ENCODE peak calls at places on chromosomes 6 and 20, in seven cellular contexts. One of them, this sample, is unnamed.

GRCh38 chr6:125190667-125191066 is 37.1 kb downstream of the TPD52L1 start:
- DNase-seq in D721Med: no peak
- DNase-seq in cardiac fibroblast: no peak
- DNase-seq in foreskin keratinocyte: no peak
- DNase-seq in lung: no peak
- DNase-seq in fibroblast of lung: no peak
- DNase-seq in AG04449: no peak
- DNase-seq in this sample: no peak

GRCh38 chr6:136609878-136610706 is 59.9 kb upstream of the MAP7 start:
- DNase-seq in D721Med: no peak
- DNase-seq in cardiac fibroblast: peak
- DNase-seq in foreskin keratinocyte: peak
- DNase-seq in lung: peak
- DNase-seq in fibroblast of lung: peak
- DNase-seq in AG04449: peak
- DNase-seq in this sample: peak

GRCh38 chr6:136613477-136613876 is 63.3 kb upstream of the MAP7 start:
- DNase-seq in D721Med: no peak
- DNase-seq in cardiac fibroblast: no peak
- DNase-seq in foreskin keratinocyte: no peak
- DNase-seq in lung: no peak
- DNase-seq in fibroblast of lung: no peak
- DNase-seq in AG04449: peak
- DNase-seq in this sample: no peak

GRCh38 chr6:21371676-21372161 is 221.8 kb upstream of the SOX4 start:
- DNase-seq in D721Med: no peak
- DNase-seq in cardiac fibroblast: peak
- DNase-seq in foreskin keratinocyte: peak
- DNase-seq in lung: peak
- DNase-seq in fibroblast of lung: peak
- DNase-seq in AG04449: no peak
- DNase-seq in this sample: peak

GRCh38 chr6:19838442-19839236 is 1.5 kb downstream of the ID4 start:
- DNase-seq in D721Med: no peak
- DNase-seq in cardiac fibroblast: peak
- DNase-seq in foreskin keratinocyte: no peak
- DNase-seq in lung: peak
- DNase-seq in fibroblast of lung: peak
- DNase-seq in AG04449: no peak
- DNase-seq in this sample: no peak

GRCh38 chr6:101663099-101663498 is 269.6 kb downstream of the GRIK2 start:
- DNase-seq in D721Med: no peak
- DNase-seq in cardiac fibroblast: no peak
- DNase-seq in foreskin keratinocyte: no peak
- DNase-seq in lung: no peak
- DNase-seq in fibroblast of lung: no peak
- DNase-seq in AG04449: no peak
- DNase-seq in this sample: no peak

GRCh38 chr6:150932976-150933375 is 67.5 kb downstream of the MTHFD1L start:
- DNase-seq in D721Med: no peak
- DNase-seq in cardiac fibroblast: peak
- DNase-seq in foreskin keratinocyte: no peak
- DNase-seq in lung: no peak
- DNase-seq in fibroblast of lung: peak
- DNase-seq in AG04449: no peak
- DNase-seq in this sample: peak

GRCh38 chr6:158286413-158286812 is 25.9 kb upstream of the TULP4 start:
- DNase-seq in D721Med: no peak
- DNase-seq in cardiac fibroblast: peak
- DNase-seq in foreskin keratinocyte: peak
- DNase-seq in lung: no peak
- DNase-seq in fibroblast of lung: peak
- DNase-seq in AG04449: peak
- DNase-seq in this sample: no peak

GRCh38 chr6:120826253-120826652 is 508.0 kb downstream of the TBC1D32 start:
- DNase-seq in D721Med: no peak
- DNase-seq in cardiac fibroblast: peak
- DNase-seq in foreskin keratinocyte: peak
- DNase-seq in lung: no peak
- DNase-seq in fibroblast of lung: peak
- DNase-seq in AG04449: no peak
- DNase-seq in this sample: no peak

GRCh38 chr6:34940030-34940434 is 51.0 kb downstream of the ANKS1A start:
- DNase-seq in D721Med: no peak
- DNase-seq in cardiac fibroblast: peak
- DNase-seq in foreskin keratinocyte: no peak
- DNase-seq in lung: no peak
- DNase-seq in fibroblast of lung: no peak
- DNase-seq in AG04449: no peak
- DNase-seq in this sample: no peak

GRCh38 chr20:38685853-38686473 is 38.3 kb upstream of the SLC32A1 start:
- DNase-seq in D721Med: no peak
- DNase-seq in cardiac fibroblast: peak
- DNase-seq in foreskin keratinocyte: no peak
- DNase-seq in lung: peak
- DNase-seq in fibroblast of lung: peak
- DNase-seq in AG04449: no peak
- DNase-seq in this sample: no peak

GRCh38 chr6:75096986-75097385 is 108.9 kb downstream of the COL12A1 start:
- DNase-seq in D721Med: no peak
- DNase-seq in cardiac fibroblast: no peak
- DNase-seq in foreskin keratinocyte: no peak
- DNase-seq in lung: no peak
- DNase-seq in fibroblast of lung: no peak
- DNase-seq in AG04449: no peak
- DNase-seq in this sample: no peak

GRCh38 chr6:75090574-75090973 is 115.3 kb downstream of the COL12A1 start:
- DNase-seq in D721Med: no peak
- DNase-seq in cardiac fibroblast: no peak
- DNase-seq in foreskin keratinocyte: no peak
- DNase-seq in lung: no peak
- DNase-seq in fibroblast of lung: no peak
- DNase-seq in AG04449: no peak
- DNase-seq in this sample: no peak

GRCh38 chr6:75098709-75099108 is 107.1 kb downstream of the COL12A1 start:
- DNase-seq in D721Med: no peak
- DNase-seq in cardiac fibroblast: peak
- DNase-seq in foreskin keratinocyte: peak
- DNase-seq in lung: peak
- DNase-seq in fibroblast of lung: peak
- DNase-seq in AG04449: peak
- DNase-seq in this sample: peak

GRCh38 chr6:75089921-75090320 is 115.9 kb downstream of the COL12A1 start:
- DNase-seq in D721Med: no peak
- DNase-seq in cardiac fibroblast: no peak
- DNase-seq in foreskin keratinocyte: no peak
- DNase-seq in lung: no peak
- DNase-seq in fibroblast of lung: no peak
- DNase-seq in AG04449: no peak
- DNase-seq in this sample: no peak

DNA sequence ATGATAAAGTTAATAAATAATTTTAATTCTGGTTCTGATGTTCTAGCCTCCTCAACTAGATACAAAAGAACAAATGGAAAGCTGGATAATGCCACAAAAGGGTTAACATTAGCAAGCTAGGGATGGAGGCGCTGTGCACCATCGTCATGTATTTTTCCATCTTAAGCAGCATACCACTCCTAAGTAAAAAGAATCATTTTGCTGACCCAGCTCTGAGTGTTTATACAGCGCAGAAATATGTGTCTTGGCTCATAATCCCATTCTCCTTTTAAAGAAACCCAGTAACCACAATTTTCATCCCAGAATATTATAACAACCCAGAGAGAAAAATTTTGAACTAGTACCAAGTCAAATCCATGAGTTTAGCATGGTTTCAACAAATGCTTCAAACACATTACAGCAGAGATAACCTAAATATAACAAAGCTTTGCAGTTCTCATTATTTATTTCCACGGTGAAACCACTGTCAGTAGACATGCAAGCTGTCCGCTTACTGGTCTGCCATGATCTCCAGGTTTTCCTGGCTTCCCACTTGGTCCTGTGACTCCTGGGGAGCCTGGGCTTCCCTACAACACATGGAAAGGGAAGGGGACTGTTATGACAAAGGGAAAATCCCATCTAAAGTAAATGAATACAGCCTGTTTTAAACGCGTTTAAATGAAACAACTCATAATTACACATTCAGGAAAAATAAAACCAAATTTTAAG is 111.1 kb downstream of the COL12A1 start:
- DNase-seq in D721Med: no peak
- DNase-seq in cardiac fibroblast: peak
- DNase-seq in foreskin keratinocyte: no peak
- DNase-seq in lung: no peak
- DNase-seq in fibroblast of lung: peak
- DNase-seq in AG04449: peak
- DNase-seq in this sample: peak
- TF ChIP-seq CTCF in D721Med: no peak
- TF ChIP-seq CTCF in cardiac fibroblast: no peak
- TF ChIP-seq CTCF in foreskin keratinocyte: no peak
- TF ChIP-seq CTCF in lung: no peak
- TF ChIP-seq CTCF in fibroblast of lung: peak
- TF ChIP-seq CTCF in AG04449: peak
- TF ChIP-seq CTCF in this sample: peak

DNA sequence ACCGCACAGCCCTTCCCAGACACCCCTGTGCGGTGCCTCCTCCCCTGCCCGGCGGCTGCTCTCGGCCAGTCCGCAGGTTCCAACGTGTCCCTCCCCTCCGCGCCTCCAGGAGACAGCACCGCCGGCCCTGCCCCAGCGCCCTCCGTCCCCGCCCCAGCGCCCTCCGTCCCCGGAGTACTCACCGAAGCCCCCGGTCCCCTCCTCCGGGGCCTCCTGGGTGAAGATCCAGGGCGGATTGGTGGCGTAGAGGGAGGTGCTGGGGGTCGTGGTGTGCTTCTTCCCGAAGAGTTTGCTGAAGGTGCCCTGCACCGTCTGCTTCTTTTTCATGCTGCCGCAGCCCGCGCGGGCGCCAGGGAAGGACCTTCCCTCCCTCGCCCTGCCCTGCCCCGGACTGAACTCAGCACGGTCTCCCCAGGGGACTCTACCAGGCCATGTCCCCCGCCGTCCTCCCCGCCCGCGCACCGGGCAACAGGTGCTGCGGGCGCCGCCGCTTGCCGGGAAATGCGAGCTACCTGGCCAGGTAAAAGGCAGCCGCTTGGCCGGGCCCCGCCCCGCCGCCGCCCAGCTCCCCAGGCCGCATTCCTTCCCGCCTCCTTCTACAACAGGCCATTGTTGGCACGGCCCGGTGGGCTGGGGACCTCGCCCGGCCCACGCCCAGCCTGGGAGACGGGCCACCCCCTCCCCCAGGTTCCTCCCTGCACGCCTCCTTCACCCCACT is at the start of gene C6orf132:
- DNase-seq in D721Med: no peak
- DNase-seq in cardiac fibroblast: no peak
- DNase-seq in foreskin keratinocyte: peak
- DNase-seq in lung: peak
- DNase-seq in fibroblast of lung: peak
- DNase-seq in AG04449: no peak
- DNase-seq in this sample: no peak
- TF ChIP-seq CTCF in D721Med: no peak
- TF ChIP-seq CTCF in cardiac fibroblast: no peak
- TF ChIP-seq CTCF in foreskin keratinocyte: peak
- TF ChIP-seq CTCF in lung: no peak
- TF ChIP-seq CTCF in fibroblast of lung: no peak
- TF ChIP-seq CTCF in AG04449: no peak
- TF ChIP-seq CTCF in this sample: peak

GRCh38 chr6:159877256-159877808 is 13.5 kb upstream of the MAS1 start:
- DNase-seq in D721Med: no peak
- DNase-seq in cardiac fibroblast: no peak
- DNase-seq in foreskin keratinocyte: no peak
- DNase-seq in lung: no peak
- DNase-seq in fibroblast of lung: no peak
- DNase-seq in AG04449: no peak
- DNase-seq in this sample: no peak

GRCh38 chr6:159875194-159875593 is 15.6 kb upstream of the MAS1 start:
- DNase-seq in D721Med: no peak
- DNase-seq in cardiac fibroblast: no peak
- DNase-seq in foreskin keratinocyte: no peak
- DNase-seq in lung: no peak
- DNase-seq in fibroblast of lung: no peak
- DNase-seq in AG04449: no peak
- DNase-seq in this sample: no peak

GRCh38 chr6:159880412-159880811 is 10.4 kb upstream of the MAS1 start:
- DNase-seq in D721Med: no peak
- DNase-seq in cardiac fibroblast: no peak
- DNase-seq in foreskin keratinocyte: no peak
- DNase-seq in lung: peak
- DNase-seq in fibroblast of lung: no peak
- DNase-seq in AG04449: no peak
- DNase-seq in this sample: no peak

GRCh38 chr6:159879829-159880228 is 11.0 kb upstream of the MAS1 start:
- DNase-seq in D721Med: no peak
- DNase-seq in cardiac fibroblast: no peak
- DNase-seq in foreskin keratinocyte: no peak
- DNase-seq in lung: no peak
- DNase-seq in fibroblast of lung: no peak
- DNase-seq in AG04449: no peak
- DNase-seq in this sample: no peak

GRCh38 chr6:159878341-159878740 is 12.4 kb upstream of the MAS1 start:
- DNase-seq in D721Med: no peak
- DNase-seq in cardiac fibroblast: no peak
- DNase-seq in foreskin keratinocyte: no peak
- DNase-seq in lung: no peak
- DNase-seq in fibroblast of lung: no peak
- DNase-seq in AG04449: no peak
- DNase-seq in this sample: no peak
- TF ChIP-seq CTCF in D721Med: no peak
- TF ChIP-seq CTCF in cardiac fibroblast: no peak
- TF ChIP-seq CTCF in foreskin keratinocyte: no peak
- TF ChIP-seq CTCF in lung: no peak
- TF ChIP-seq CTCF in fibroblast of lung: no peak
- TF ChIP-seq CTCF in AG04449: no peak
- TF ChIP-seq CTCF in this sample: no peak

DNA sequence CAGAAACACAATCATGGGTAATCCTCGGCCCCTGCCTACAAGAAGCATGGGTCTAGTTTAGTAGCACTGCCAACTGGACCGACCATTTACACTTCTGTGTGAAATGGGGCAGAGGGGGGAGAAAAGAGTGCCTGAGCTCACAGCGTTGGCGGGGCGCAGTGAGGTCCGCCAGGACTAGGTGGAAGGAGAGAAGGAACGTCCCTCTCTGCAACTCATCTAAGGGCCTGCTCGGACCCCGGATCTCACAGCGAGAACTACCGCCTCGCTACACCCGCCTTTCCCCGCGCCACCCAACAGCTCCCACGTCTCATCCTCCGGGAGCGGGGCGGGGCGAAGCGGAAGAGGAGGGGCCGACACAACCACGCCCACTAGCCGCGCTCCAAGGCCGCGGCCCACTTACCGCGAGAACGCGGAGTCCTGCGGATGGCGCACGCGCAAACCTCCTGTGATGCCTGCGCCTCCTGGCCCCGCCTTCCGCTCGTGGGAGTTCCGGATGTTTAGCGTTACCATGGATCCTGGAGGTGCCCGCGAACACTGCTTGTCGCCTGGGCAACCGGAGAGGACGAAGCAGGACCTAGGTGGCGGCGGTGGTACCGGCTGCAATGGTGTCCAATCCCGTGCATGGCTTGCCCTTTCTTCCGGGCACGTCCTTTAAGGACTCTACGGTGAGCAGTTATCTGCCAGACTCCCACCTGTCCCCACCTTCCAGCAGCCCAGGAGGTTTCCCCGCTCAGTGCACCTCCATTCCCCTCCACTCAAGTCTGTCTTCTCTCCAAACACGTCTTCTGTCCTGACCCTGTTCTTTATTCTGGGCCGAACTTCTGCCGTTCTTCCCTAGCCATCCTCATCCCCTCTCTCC is at the start of gene EFHC1:
- DNase-seq in D721Med: peak
- DNase-seq in cardiac fibroblast: peak
- DNase-seq in foreskin keratinocyte: peak
- DNase-seq in lung: peak
- DNase-seq in fibroblast of lung: peak
- DNase-seq in AG04449: peak
- DNase-seq in this sample: peak
- TF ChIP-seq CTCF in D721Med: no peak
- TF ChIP-seq CTCF in cardiac fibroblast: no peak
- TF ChIP-seq CTCF in foreskin keratinocyte: no peak
- TF ChIP-seq CTCF in lung: no peak
- TF ChIP-seq CTCF in fibroblast of lung: no peak
- TF ChIP-seq CTCF in AG04449: no peak
- TF ChIP-seq CTCF in this sample: no peak